ENCODE peak calls at places on chromosomes 5 and 9, in nine cellular contexts. N is endothelial cell, X is amniotic stem cell, K is NCI-H2107, A is iPS DF 6.9, V is breast epithelium, I is body of pancreas, W is NCI-H187 treated with DMSO at 0.1 percent for 48 hours, E is fibroblast of mammary gland. G is an unnamed sample.

GRCh38 chr5:150860422-150860821 is 14.1 kb downstream of the IRGM start:
- DNase-seq in N (no peak), X (no peak), K (no peak), A (no peak), V (no peak), I (no peak), W (no peak), E (no peak), G (no peak)

GRCh38 chr5:98513378-98513777 is 260.1 kb upstream of the RGMB start:
- DNase-seq in N (no peak), X (no peak), K (no peak), A (no peak), V (no peak), I (peak; percentile 65), W (no peak), E (no peak), G (no peak)

GRCh38 chr5:129960831-129961230 is 56.6 kb downstream of the CHSY3 start:
- DNase-seq in N (no peak), X (peak; percentile 24), K (no peak), A (no peak), V (no peak), I (no peak), W (no peak), E (no peak), G (no peak)

GRCh38 chr5:159826351-159827222 is 89.7 kb upstream of the ADRA1B start:
- DNase-seq in N (no peak), X (peak; percentile 15), K (no peak), A (no peak), V (no peak), I (no peak), W (no peak), E (peak; percentile 82), G (peak; percentile 29)

GRCh38 chr5:150085950-150086715 is at the start of gene CSF1R:
- DNase-seq in N (no peak), X (no peak), K (no peak), A (no peak), V (peak; percentile 6), I (no peak), W (no peak), E (no peak), G (no peak)

GRCh38 chr9:128408963-128409431 is 11.7 kb upstream of the CERCAM start:
- DNase-seq in N (no peak), X (no peak), K (no peak), A (no peak), V (no peak), I (no peak), W (no peak), E (no peak), G (no peak)

GRCh38 chr5:74510476-74510875 is 130.1 kb downstream of the ENC1 start:
- DNase-seq in N (no peak), X (no peak), K (no peak), A (no peak), V (no peak), I (no peak), W (no peak), E (peak; percentile 64), G (no peak)

GRCh38 chr5:127924606-127925005 is 159.0 kb upstream of the SLC12A2 start:
- DNase-seq in N (no peak), X (no peak), K (no peak), A (no peak), V (no peak), I (no peak), W (peak; percentile 53), E (no peak), G (no peak)

GRCh38 chr9:134423166-134423565 is 96.9 kb downstream of the RXRA start:
- DNase-seq in N (no peak), X (no peak), K (no peak), A (no peak), V (no peak), I (no peak), W (no peak), E (no peak), G (no peak)

GRCh38 chr9:34125681-34126206 is 754 bp downstream of the DCAF12 start:
- DNase-seq in N (peak; percentile 18), X (no peak), K (no peak), A (no peak), V (no peak), I (peak; percentile 12), W (no peak), E (peak; percentile 47), G (peak; percentile 55)

GRCh38 chr5:144421411-144421810 is 250.7 kb downstream of the KCTD16 start:
- DNase-seq in N (no peak), X (no peak), K (no peak), A (no peak), V (no peak), I (no peak), W (no peak), E (no peak), G (peak; percentile 7)